ENCODE peak calls at places on chromosomes 5 and 9, in ten cellular contexts. One of them, this sample, is unnamed.

GRCh38 chr5:1789838-1790462 is 9.7 kb downstream of the MRPL36 start:
- DNase-seq in AML-193: no peak
- DNase-seq in left ventricle myocardium inferior: no peak
- DNase-seq in LoVo: no peak
- DNase-seq in Ammon's horn: no peak
- DNase-seq in AG09309: peak; percentile 20
- DNase-seq in NCI-H1417: no peak
- DNase-seq in islet precursor cell: no peak
- DNase-seq in activated CD4-positive, alpha-beta T cell treated with anti-CD3 and anti-CD28 coated beads for 4 hours: no peak
- DNase-seq in stomach: no peak
- DNase-seq in this sample: no peak

GRCh38 chr9:130588416-130588815 is 9.0 kb downstream of the FUBP3 start:
- DNase-seq in AML-193: no peak
- DNase-seq in left ventricle myocardium inferior: no peak
- DNase-seq in LoVo: no peak
- DNase-seq in Ammon's horn: no peak
- DNase-seq in AG09309: no peak
- DNase-seq in NCI-H1417: no peak
- DNase-seq in islet precursor cell: no peak
- DNase-seq in activated CD4-positive, alpha-beta T cell treated with anti-CD3 and anti-CD28 coated beads for 4 hours: no peak
- DNase-seq in stomach: no peak
- DNase-seq in this sample: no peak

GRCh38 chr5:146047396-146047795 is 58.0 kb downstream of the PLAC8L1 start:
- DNase-seq in AML-193: no peak
- DNase-seq in left ventricle myocardium inferior: no peak
- DNase-seq in LoVo: peak; percentile 91
- DNase-seq in Ammon's horn: no peak
- DNase-seq in AG09309: no peak
- DNase-seq in NCI-H1417: no peak
- DNase-seq in islet precursor cell: peak; percentile 62
- DNase-seq in activated CD4-positive, alpha-beta T cell treated with anti-CD3 and anti-CD28 coated beads for 4 hours: no peak
- DNase-seq in stomach: no peak
- DNase-seq in this sample: no peak

GRCh38 chr5:72010395-72010794 is 96.9 kb upstream of the MAP1B start:
- DNase-seq in AML-193: no peak
- DNase-seq in left ventricle myocardium inferior: no peak
- DNase-seq in LoVo: no peak
- DNase-seq in Ammon's horn: no peak
- DNase-seq in AG09309: no peak
- DNase-seq in NCI-H1417: no peak
- DNase-seq in islet precursor cell: no peak
- DNase-seq in activated CD4-positive, alpha-beta T cell treated with anti-CD3 and anti-CD28 coated beads for 4 hours: no peak
- DNase-seq in stomach: no peak
- DNase-seq in this sample: no peak

GRCh38 chr9:116546711-116547581 is 140.2 kb upstream of the TRIM32 start:
- DNase-seq in AML-193: no peak
- DNase-seq in left ventricle myocardium inferior: no peak
- DNase-seq in LoVo: peak; percentile 62
- DNase-seq in Ammon's horn: no peak
- DNase-seq in AG09309: no peak
- DNase-seq in NCI-H1417: no peak
- DNase-seq in islet precursor cell: no peak
- DNase-seq in activated CD4-positive, alpha-beta T cell treated with anti-CD3 and anti-CD28 coated beads for 4 hours: no peak
- DNase-seq in stomach: no peak
- DNase-seq in this sample: no peak

GRCh38 chr5:167895899-167896659 is 395.4 kb upstream of the WWC1 start:
- DNase-seq in AML-193: no peak
- DNase-seq in left ventricle myocardium inferior: no peak
- DNase-seq in LoVo: no peak
- DNase-seq in Ammon's horn: no peak
- DNase-seq in AG09309: no peak
- DNase-seq in NCI-H1417: no peak
- DNase-seq in islet precursor cell: no peak
- DNase-seq in activated CD4-positive, alpha-beta T cell treated with anti-CD3 and anti-CD28 coated beads for 4 hours: no peak
- DNase-seq in stomach: no peak
- DNase-seq in this sample: no peak

GRCh38 chr9:85483214-85483613 is 258.5 kb downstream of the AGTPBP1 start:
- DNase-seq in AML-193: no peak
- DNase-seq in left ventricle myocardium inferior: no peak
- DNase-seq in LoVo: peak; percentile 22
- DNase-seq in Ammon's horn: no peak
- DNase-seq in AG09309: no peak
- DNase-seq in NCI-H1417: peak; percentile 9
- DNase-seq in islet precursor cell: no peak
- DNase-seq in activated CD4-positive, alpha-beta T cell treated with anti-CD3 and anti-CD28 coated beads for 4 hours: no peak
- DNase-seq in stomach: no peak
- DNase-seq in this sample: no peak

GRCh38 chr5:1439388-1440097 is 5.7 kb downstream of the SLC6A3 start:
- DNase-seq in AML-193: no peak
- DNase-seq in left ventricle myocardium inferior: no peak
- DNase-seq in LoVo: no peak
- DNase-seq in Ammon's horn: no peak
- DNase-seq in AG09309: no peak
- DNase-seq in NCI-H1417: no peak
- DNase-seq in islet precursor cell: peak; percentile 43
- DNase-seq in activated CD4-positive, alpha-beta T cell treated with anti-CD3 and anti-CD28 coated beads for 4 hours: no peak
- DNase-seq in stomach: no peak
- DNase-seq in this sample: no peak

GRCh38 chr9:106557996-106558667 is 304.8 kb upstream of the ZNF462 start:
- DNase-seq in AML-193: no peak
- DNase-seq in left ventricle myocardium inferior: no peak
- DNase-seq in LoVo: no peak
- DNase-seq in Ammon's horn: no peak
- DNase-seq in AG09309: no peak
- DNase-seq in NCI-H1417: no peak
- DNase-seq in islet precursor cell: peak; percentile 71
- DNase-seq in activated CD4-positive, alpha-beta T cell treated with anti-CD3 and anti-CD28 coated beads for 4 hours: no peak
- DNase-seq in stomach: peak; percentile 61
- DNase-seq in this sample: no peak

GRCh38 chr9:13520069-13520468 is 240.6 kb upstream of the MPDZ start:
- DNase-seq in AML-193: no peak
- DNase-seq in left ventricle myocardium inferior: no peak
- DNase-seq in LoVo: no peak
- DNase-seq in Ammon's horn: no peak
- DNase-seq in AG09309: no peak
- DNase-seq in NCI-H1417: no peak
- DNase-seq in islet precursor cell: no peak
- DNase-seq in activated CD4-positive, alpha-beta T cell treated with anti-CD3 and anti-CD28 coated beads for 4 hours: no peak
- DNase-seq in stomach: no peak
- DNase-seq in this sample: no peak

GRCh38 chr5:158560170-158560569 is 539.5 kb downstream of the EBF1 start:
- DNase-seq in AML-193: peak; percentile 21
- DNase-seq in left ventricle myocardium inferior: peak; percentile 27
- DNase-seq in LoVo: no peak
- DNase-seq in Ammon's horn: no peak
- DNase-seq in AG09309: no peak
- DNase-seq in NCI-H1417: no peak
- DNase-seq in islet precursor cell: peak; percentile 67
- DNase-seq in activated CD4-positive, alpha-beta T cell treated with anti-CD3 and anti-CD28 coated beads for 4 hours: no peak
- DNase-seq in stomach: peak; percentile 63
- DNase-seq in this sample: peak; percentile 22

GRCh38 chr9:137672907-137673791 is 54.3 kb downstream of the EHMT1 start:
- DNase-seq in AML-193: peak; percentile 61
- DNase-seq in left ventricle myocardium inferior: peak; percentile 54
- DNase-seq in LoVo: peak; percentile 54
- DNase-seq in Ammon's horn: peak; percentile 80
- DNase-seq in AG09309: peak; percentile 41
- DNase-seq in NCI-H1417: peak; percentile 57
- DNase-seq in islet precursor cell: no peak
- DNase-seq in activated CD4-positive, alpha-beta T cell treated with anti-CD3 and anti-CD28 coated beads for 4 hours: peak; percentile 48
- DNase-seq in stomach: peak; percentile 53
- DNase-seq in this sample: peak; percentile 63

GRCh38 chr9:13447551-13448422 is 168.3 kb upstream of the MPDZ start:
- DNase-seq in AML-193: no peak
- DNase-seq in left ventricle myocardium inferior: no peak
- DNase-seq in LoVo: no peak
- DNase-seq in Ammon's horn: no peak
- DNase-seq in AG09309: no peak
- DNase-seq in NCI-H1417: peak; percentile 18
- DNase-seq in islet precursor cell: no peak
- DNase-seq in activated CD4-positive, alpha-beta T cell treated with anti-CD3 and anti-CD28 coated beads for 4 hours: no peak
- DNase-seq in stomach: no peak
- DNase-seq in this sample: no peak

GRCh38 chr9:27638716-27639115 is 65.4 kb upstream of the C9orf72 start:
- DNase-seq in AML-193: no peak
- DNase-seq in left ventricle myocardium inferior: no peak
- DNase-seq in LoVo: no peak
- DNase-seq in Ammon's horn: no peak
- DNase-seq in AG09309: no peak
- DNase-seq in NCI-H1417: no peak
- DNase-seq in islet precursor cell: no peak
- DNase-seq in activated CD4-positive, alpha-beta T cell treated with anti-CD3 and anti-CD28 coated beads for 4 hours: no peak
- DNase-seq in stomach: no peak
- DNase-seq in this sample: no peak

GRCh38 chr5:128711216-128711615 is 173.2 kb upstream of the FBN2 start:
- DNase-seq in AML-193: no peak
- DNase-seq in left ventricle myocardium inferior: no peak
- DNase-seq in LoVo: no peak
- DNase-seq in Ammon's horn: no peak
- DNase-seq in AG09309: no peak
- DNase-seq in NCI-H1417: no peak
- DNase-seq in islet precursor cell: no peak
- DNase-seq in activated CD4-positive, alpha-beta T cell treated with anti-CD3 and anti-CD28 coated beads for 4 hours: no peak
- DNase-seq in stomach: no peak
- DNase-seq in this sample: no peak

GRCh38 chr5:14184082-14184481 is 40.9 kb downstream of the TRIO start:
- DNase-seq in AML-193: no peak
- DNase-seq in left ventricle myocardium inferior: no peak
- DNase-seq in LoVo: no peak
- DNase-seq in Ammon's horn: peak; percentile 43
- DNase-seq in AG09309: no peak
- DNase-seq in NCI-H1417: no peak
- DNase-seq in islet precursor cell: no peak
- DNase-seq in activated CD4-positive, alpha-beta T cell treated with anti-CD3 and anti-CD28 coated beads for 4 hours: no peak
- DNase-seq in stomach: no peak
- DNase-seq in this sample: no peak

GRCh38 chr9:2618289-2618688 is 3.3 kb upstream of the VLDLR start:
- DNase-seq in AML-193: no peak
- DNase-seq in left ventricle myocardium inferior: no peak
- DNase-seq in LoVo: no peak
- DNase-seq in Ammon's horn: no peak
- DNase-seq in AG09309: no peak
- DNase-seq in NCI-H1417: no peak
- DNase-seq in islet precursor cell: no peak
- DNase-seq in activated CD4-positive, alpha-beta T cell treated with anti-CD3 and anti-CD28 coated beads for 4 hours: no peak
- DNase-seq in stomach: no peak
- DNase-seq in this sample: no peak

GRCh38 chr9:24614070-24614469 is 68.4 kb upstream of the IZUMO3 start:
- DNase-seq in AML-193: no peak
- DNase-seq in left ventricle myocardium inferior: no peak
- DNase-seq in LoVo: no peak
- DNase-seq in Ammon's horn: peak; percentile 2
- DNase-seq in AG09309: no peak
- DNase-seq in NCI-H1417: no peak
- DNase-seq in islet precursor cell: no peak
- DNase-seq in activated CD4-positive, alpha-beta T cell treated with anti-CD3 and anti-CD28 coated beads for 4 hours: no peak
- DNase-seq in stomach: no peak
- DNase-seq in this sample: peak; percentile 9

This sample was measured in HAP-1.